ENCODE peak calls at places on chromosomes 16 and 17, in four cellular contexts. One of them, this sample, is unnamed.

GRCh38 chr16:2963074-2963610 is 933 bp upstream of the KREMEN2 start:
- DNase-seq in neural progenitor cell: peak
- DNase-seq in foreskin fibroblast: no peak
- DNase-seq in tibial nerve: no peak
- DNase-seq in this sample: peak

GRCh38 chr16:19439483-19439882 is 21.8 kb downstream of the TMC5 start:
- DNase-seq in tibial nerve: no peak
- DNase-seq in neural progenitor cell: no peak
- DNase-seq in foreskin fibroblast: no peak
- DNase-seq in this sample: no peak

GRCh38 chr17:36665417-36665816 is 64.0 kb downstream of the MRM1 start:
- DNase-seq in neural progenitor cell: no peak
- DNase-seq in foreskin fibroblast: no peak
- DNase-seq in tibial nerve: no peak
- DNase-seq in this sample: no peak

GRCh38 chr17:73715714-73716113 is 71.5 kb upstream of the SDK2 start:
- DNase-seq in neural progenitor cell: no peak
- DNase-seq in tibial nerve: no peak
- DNase-seq in foreskin fibroblast: no peak
- DNase-seq in this sample: peak

GRCh38 chr16:67884-68789 is 4.3 kb downstream of the RHBDF1 start:
- DNase-seq in neural progenitor cell: no peak
- DNase-seq in tibial nerve: peak
- DNase-seq in foreskin fibroblast: peak
- DNase-seq in this sample: no peak

GRCh38 chr16:58022601-58023371 is 2.8 kb upstream of the MMP15 start:
- DNase-seq in foreskin fibroblast: peak
- DNase-seq in neural progenitor cell: no peak
- DNase-seq in tibial nerve: no peak
- DNase-seq in this sample: peak

GRCh38 chr17:79721993-79722671 is 8.6 kb upstream of the ENPP7 start:
- DNase-seq in foreskin fibroblast: no peak
- DNase-seq in neural progenitor cell: peak
- DNase-seq in tibial nerve: no peak
- DNase-seq in this sample: peak

GRCh38 chr16:56265184-56265583 is 73.9 kb downstream of the GNAO1 start:
- DNase-seq in foreskin fibroblast: no peak
- DNase-seq in neural progenitor cell: no peak
- DNase-seq in tibial nerve: no peak
- DNase-seq in this sample: no peak

GRCh38 chr17:9309216-9309615 is 266.4 kb downstream of the STX8 start:
- DNase-seq in neural progenitor cell: peak
- DNase-seq in foreskin fibroblast: no peak
- DNase-seq in tibial nerve: no peak
- DNase-seq in this sample: no peak

GRCh38 chr16:27471661-27472060 is 69.7 kb downstream of the IL21R start:
- DNase-seq in foreskin fibroblast: no peak
- DNase-seq in tibial nerve: no peak
- DNase-seq in neural progenitor cell: no peak
- DNase-seq in this sample: no peak

GRCh38 chr17:72145972-72146755 is 25.3 kb downstream of the SOX9 start:
- DNase-seq in foreskin fibroblast: peak
- DNase-seq in tibial nerve: no peak
- DNase-seq in neural progenitor cell: no peak
- DNase-seq in this sample: no peak

GRCh38 chr17:45893725-45894021 is 681 bp upstream of the MAPT start:
- DNase-seq in neural progenitor cell: no peak
- DNase-seq in foreskin fibroblast: no peak
- DNase-seq in tibial nerve: no peak
- DNase-seq in this sample: no peak

GRCh38 chr16:19517424-19518089 is 4.3 kb downstream of the GDE1 start:
- DNase-seq in tibial nerve: no peak
- DNase-seq in foreskin fibroblast: no peak
- DNase-seq in neural progenitor cell: no peak
- DNase-seq in this sample: no peak

GRCh38 chr16:12206749-12207142 is 230.2 kb downstream of the SNX29 start:
- DNase-seq in foreskin fibroblast: no peak
- DNase-seq in neural progenitor cell: no peak
- DNase-seq in tibial nerve: no peak
- DNase-seq in this sample: no peak

GRCh38 chr17:4944163-4944553 is 4.1 kb downstream of the RNF167 start:
- DNase-seq in foreskin fibroblast: no peak
- DNase-seq in tibial nerve: no peak
- DNase-seq in neural progenitor cell: no peak
- DNase-seq in this sample: peak

GRCh38 chr17:1033503-1033902 is 36.6 kb downstream of the TIMM22 start:
- DNase-seq in tibial nerve: no peak
- DNase-seq in foreskin fibroblast: no peak
- DNase-seq in neural progenitor cell: no peak
- DNase-seq in this sample: no peak

GRCh38 chr16:17431012-17431411 is 39.7 kb downstream of the XYLT1 start:
- DNase-seq in foreskin fibroblast: no peak
- DNase-seq in neural progenitor cell: no peak
- DNase-seq in tibial nerve: no peak
- DNase-seq in this sample: no peak

GRCh38 chr16:69366431-69366830 is 14.8 kb upstream of the TMED6 start:
- DNase-seq in foreskin fibroblast: no peak
- DNase-seq in neural progenitor cell: no peak
- DNase-seq in tibial nerve: no peak
- DNase-seq in this sample: no peak

GRCh38 chr16:13997933-13998332 is 73.2 kb upstream of the MRTFB start:
- DNase-seq in neural progenitor cell: no peak
- DNase-seq in tibial nerve: no peak
- DNase-seq in foreskin fibroblast: no peak
- DNase-seq in this sample: no peak

GRCh38 chr16:57518520-57518919 is 17.9 kb downstream of the CCDC102A start:
- DNase-seq in neural progenitor cell: no peak
- DNase-seq in tibial nerve: no peak
- DNase-seq in foreskin fibroblast: no peak
- DNase-seq in this sample: peak

GRCh38 chr17:10702574-10702973 is 5.2 kb downstream of the ADPRM start:
- DNase-seq in tibial nerve: no peak
- DNase-seq in foreskin fibroblast: peak
- DNase-seq in neural progenitor cell: no peak
- DNase-seq in this sample: no peak
- H3K4me3 ChIP-seq in tibial nerve: no peak
- H3K4me3 ChIP-seq in foreskin fibroblast: no peak
- H3K4me3 ChIP-seq in neural progenitor cell: no peak
- H3K4me3 ChIP-seq in this sample: no peak

GRCh38 chr17:50534979-50535326 is 2.4 kb downstream of the EPN3 start:
- DNase-seq in neural progenitor cell: no peak
- DNase-seq in foreskin fibroblast: no peak
- DNase-seq in tibial nerve: no peak
- DNase-seq in this sample: no peak

GRCh38 chr17:50533185-50533584 is 650 bp downstream of the EPN3 start:
- DNase-seq in neural progenitor cell: no peak
- DNase-seq in tibial nerve: no peak
- DNase-seq in foreskin fibroblast: no peak
- DNase-seq in this sample: peak

GRCh38 chr17:50535407-50535806 is 2.9 kb downstream of the EPN3 start:
- DNase-seq in foreskin fibroblast: no peak
- DNase-seq in neural progenitor cell: no peak
- DNase-seq in tibial nerve: no peak
- DNase-seq in this sample: no peak

GRCh38 chr17:50533720-50534148 is 1.2 kb downstream of the EPN3 start:
- DNase-seq in foreskin fibroblast: no peak
- DNase-seq in neural progenitor cell: no peak
- DNase-seq in tibial nerve: peak
- DNase-seq in this sample: peak

DNA sequence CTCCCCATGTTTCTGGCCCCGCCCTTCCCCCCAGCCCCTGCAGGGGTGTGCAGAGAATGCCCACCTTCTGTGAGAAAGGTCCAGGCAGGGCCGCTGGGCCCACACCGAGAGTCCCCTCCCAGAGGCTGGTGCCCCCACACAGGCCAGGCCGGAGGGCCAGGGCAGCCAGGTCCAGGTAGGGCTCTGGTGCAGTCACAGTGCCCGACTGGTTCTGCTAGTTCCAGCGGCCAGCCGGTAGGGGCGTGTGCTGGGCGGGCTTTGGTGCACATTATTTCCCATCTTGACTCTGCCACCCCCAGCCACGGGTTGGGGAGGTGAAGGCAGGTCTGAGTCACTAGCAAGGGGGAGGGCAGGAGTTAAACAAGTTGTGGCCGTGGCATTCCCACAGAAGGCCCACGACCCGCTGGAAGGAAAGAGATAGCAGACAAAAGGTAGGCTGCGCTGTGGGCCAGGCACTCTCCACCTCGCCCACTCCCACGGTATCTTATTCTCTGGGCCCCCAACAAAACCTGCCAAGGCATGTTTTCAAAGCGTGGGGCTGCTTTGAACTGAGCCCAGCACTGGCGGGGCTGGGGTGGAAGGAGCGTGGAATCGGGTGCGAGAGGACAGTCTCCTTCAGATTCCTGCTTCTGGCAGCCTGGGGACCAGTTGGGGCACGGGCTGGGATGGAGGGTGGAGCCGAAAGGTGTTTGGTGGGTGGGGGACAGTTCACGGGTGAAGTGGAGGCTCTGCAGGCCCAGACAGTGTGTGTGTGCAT is 1.9 kb downstream of the EPN3 start:
- DNase-seq in neural progenitor cell: peak
- DNase-seq in tibial nerve: no peak
- DNase-seq in foreskin fibroblast: no peak
- DNase-seq in this sample: peak
- H3K4me3 ChIP-seq in neural progenitor cell: peak
- H3K4me3 ChIP-seq in tibial nerve: no peak
- H3K4me3 ChIP-seq in foreskin fibroblast: no peak
- H3K4me3 ChIP-seq in this sample: peak

DNA sequence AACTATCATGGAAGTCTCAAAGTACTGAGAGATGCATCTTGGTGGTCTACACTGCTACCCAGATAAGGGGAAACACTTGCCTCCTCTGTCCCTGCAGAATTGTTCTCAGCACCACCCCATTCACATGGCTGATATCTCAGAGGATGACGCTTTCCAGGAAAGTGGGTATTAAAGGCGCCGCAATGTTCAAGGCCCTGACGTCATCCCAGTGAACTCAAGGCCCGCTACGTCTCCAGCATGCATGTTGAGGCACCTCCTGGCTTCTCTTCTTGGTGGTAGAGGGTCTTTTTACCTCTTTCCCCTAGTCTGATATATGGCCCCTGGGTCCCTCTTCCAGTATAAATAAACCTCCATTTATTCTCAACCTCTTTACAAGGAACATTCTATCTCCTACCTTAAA is 1.0 kb downstream of the OR1A1 start:
- DNase-seq in foreskin fibroblast: no peak
- DNase-seq in neural progenitor cell: no peak
- DNase-seq in tibial nerve: no peak
- DNase-seq in this sample: no peak
- H3K4me3 ChIP-seq in foreskin fibroblast: no peak
- H3K4me3 ChIP-seq in neural progenitor cell: no peak
- H3K4me3 ChIP-seq in tibial nerve: no peak
- H3K4me3 ChIP-seq in this sample: no peak

DNA sequence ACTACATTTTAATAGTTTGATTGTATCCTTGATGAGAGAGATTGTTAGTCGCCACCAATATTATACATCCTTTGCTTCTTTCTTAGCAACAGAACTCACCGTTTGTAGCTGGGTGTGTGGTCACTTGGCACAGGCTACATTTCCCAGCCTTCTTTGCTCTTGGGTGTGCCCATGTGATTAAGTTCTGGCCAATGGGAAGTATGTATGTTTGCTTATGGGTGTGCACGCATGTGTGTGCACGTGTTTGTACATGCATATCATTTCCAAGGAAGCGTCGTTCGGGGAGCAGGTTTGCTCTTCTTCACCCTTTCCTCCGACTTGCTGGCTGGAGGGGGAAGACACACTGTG is 4.4 kb upstream of the SEC14L1 start:
- DNase-seq in neural progenitor cell: no peak
- DNase-seq in tibial nerve: no peak
- DNase-seq in foreskin fibroblast: no peak
- DNase-seq in this sample: no peak
- H3K4me3 ChIP-seq in neural progenitor cell: no peak
- H3K4me3 ChIP-seq in tibial nerve: no peak
- H3K4me3 ChIP-seq in foreskin fibroblast: no peak
- H3K4me3 ChIP-seq in this sample: no peak

DNA sequence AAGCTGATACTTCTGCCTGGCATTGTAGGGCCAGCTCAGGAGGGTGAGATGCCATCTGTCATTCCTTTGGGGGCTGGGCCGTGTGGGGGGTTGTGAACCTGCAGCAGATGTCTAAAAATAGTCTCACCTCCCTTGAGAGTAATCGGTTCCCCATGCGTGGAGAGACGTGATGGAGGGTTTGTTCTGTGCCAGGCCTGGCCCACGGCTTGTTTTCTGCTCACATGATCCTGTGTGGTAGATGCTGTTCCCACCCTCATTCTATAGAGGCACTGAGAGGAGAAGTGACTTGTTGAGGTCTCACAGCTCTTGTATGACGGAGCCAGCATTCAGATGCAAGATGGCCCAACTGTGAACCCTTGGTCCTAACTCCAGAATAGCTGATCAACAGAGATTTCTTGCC is 4.6 kb downstream of the IRF8 start:
- DNase-seq in tibial nerve: no peak
- DNase-seq in neural progenitor cell: no peak
- DNase-seq in foreskin fibroblast: no peak
- DNase-seq in this sample: no peak
- H3K4me3 ChIP-seq in tibial nerve: peak
- H3K4me3 ChIP-seq in neural progenitor cell: no peak
- H3K4me3 ChIP-seq in foreskin fibroblast: no peak
- H3K4me3 ChIP-seq in this sample: no peak

This sample was measured in H7.